ENCODE peak calls at places on chromosomes 11 and 22, in six cellular contexts. B is tibial artery, K is left ventricle myocardium inferior, D is cardiac muscle cell, P is neural progenitor cell, F is uterus. W is an unnamed sample.
A peak's percentile ranks its signal among the peaks of the same experiment; 100 is the strongest.

GRCh38 chr11:34756591-34756990 is 135.7 kb downstream of the EHF start:
- DNase-seq in P (no peak), D (no peak), B (no peak), K (no peak), F (no peak), W (no peak)

GRCh38 chr11:95514386-95515145 is 275.0 kb downstream of the FAM76B start:
- DNase-seq in B (no peak), K (no peak), P (no peak), F (no peak), D (no peak), W (no peak)

GRCh38 chr22:43883012-43883661 is 8.7 kb downstream of the PNPLA5 start:
- DNase-seq in K (no peak), B (no peak), F (no peak), P (peak; percentile 90), D (peak; percentile 90), W (no peak)

GRCh38 chr22:25472382-25472781 is 92.1 kb upstream of the GRK3 start:
- DNase-seq in K (no peak), B (no peak), F (no peak), P (no peak), D (no peak), W (no peak)

GRCh38 chr11:101346591-101346990 is 217.0 kb upstream of the PGR start:
- DNase-seq in F (no peak), B (no peak), D (no peak), P (no peak), K (no peak), W (no peak)

GRCh38 chr22:37739611-37740049 is 42.8 kb downstream of the TRIOBP start:
- DNase-seq in P (no peak), F (peak; percentile 47), B (peak; percentile 44), K (peak; percentile 45), D (no peak), W (no peak)

GRCh38 chr22:29187831-29188230 is 17.9 kb upstream of the EMID1 start:
- DNase-seq in B (no peak), K (no peak), P (no peak), D (no peak), F (no peak), W (no peak)

GRCh38 chr11:131246589-131247164 is 123.7 kb upstream of the NTM start:
- DNase-seq in D (peak; percentile 80), F (no peak), B (peak; percentile 28), P (peak; percentile 81), K (peak; percentile 39), W (peak; percentile 70)

GRCh38 chr11:68643576-68643975 is 40.8 kb upstream of the GAL start:
- DNase-seq in D (no peak), P (no peak), B (no peak), F (no peak), K (no peak), W (no peak)

GRCh38 chr22:33648478-33648877 is 271.8 kb downstream of the LARGE1 start:
- DNase-seq in K (no peak), F (no peak), P (no peak), B (no peak), D (no peak), W (no peak)

GRCh38 chr11:115345840-115346239 is 158.4 kb downstream of the CADM1 start:
- DNase-seq in K (no peak), D (no peak), B (no peak), P (no peak), F (no peak), W (no peak)
- H3K27ac ChIP-seq in K (no peak overlapping the region), D (no peak overlapping the region), B (no peak overlapping the region), P (no peak overlapping the region), F (no peak overlapping the region), W (no peak overlapping the region)

GRCh38 chr11:3830088-3830487 is 10.7 kb downstream of the RHOG start:
- DNase-seq in K (no peak), B (no peak), F (no peak), P (no peak), D (no peak), W (no peak)
- H3K27ac ChIP-seq in K (no peak overlapping the region), B (no peak overlapping the region), F (no peak overlapping the region), P (no peak overlapping the region), D (no peak overlapping the region), W (no peak overlapping the region)

DNA sequence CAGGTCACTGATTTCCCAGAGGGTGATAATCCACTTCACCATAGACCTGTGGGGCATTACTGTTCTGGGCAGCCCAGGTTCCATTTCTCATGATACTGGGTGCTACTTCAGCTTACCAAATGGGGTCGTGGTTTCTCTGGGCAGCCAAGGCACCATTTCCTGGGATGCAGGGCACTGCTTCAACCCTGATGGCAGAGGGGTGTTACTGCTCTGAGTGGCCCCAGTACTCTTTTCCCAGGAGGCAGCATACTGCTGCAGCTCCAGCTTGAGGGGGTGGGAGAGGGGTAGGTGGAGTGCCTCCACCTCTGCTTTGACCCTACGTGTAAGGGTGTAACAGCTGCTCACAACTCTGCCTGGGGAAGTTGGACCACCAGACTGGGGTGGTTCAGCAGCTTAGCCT is 51.1 kb downstream of the PRMT3 start:
- DNase-seq in B (no peak), F (no peak), K (no peak), P (no peak), D (no peak), W (no peak)
- H3K27ac ChIP-seq in B (no peak overlapping the region), F (no peak overlapping the region), K (no peak overlapping the region), P (no peak overlapping the region), D (no peak overlapping the region), W (no peak overlapping the region)

GRCh38 chr22:35842519-35842913 is 124.8 kb downstream of the APOL5 start:
- DNase-seq in P (no peak), D (no peak), B (no peak), F (no peak), K (no peak), W (no peak)
- H3K27ac ChIP-seq in P (no peak overlapping the region), D (peak overlapping the region; percentile 79), B (no peak overlapping the region), F (no peak overlapping the region), K (peak overlapping the region; percentile 88), W (no peak overlapping the region)

DNA sequence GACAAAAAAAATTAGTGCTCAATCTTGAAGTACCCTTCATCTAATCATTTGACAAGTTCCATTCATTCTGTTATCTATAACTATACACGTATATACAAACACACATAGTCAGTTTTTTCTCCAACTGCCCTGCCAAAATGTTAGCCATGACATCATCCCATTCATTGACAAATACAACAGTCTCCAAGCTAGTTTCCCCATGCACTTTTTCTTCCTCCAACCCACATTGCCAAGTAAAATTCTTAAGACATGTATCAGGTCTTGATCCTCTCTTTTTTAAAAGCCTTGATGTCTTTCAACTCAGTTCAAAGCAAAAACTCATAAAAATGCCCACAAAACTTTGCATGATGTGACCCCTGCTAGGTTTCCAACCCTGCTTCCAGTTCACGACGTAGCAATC is 58.1 kb downstream of the DDI1 start:
- DNase-seq in P (no peak), F (no peak), K (no peak), B (no peak), D (no peak), W (no peak)
- H3K27ac ChIP-seq in P (no peak overlapping the region), F (no peak overlapping the region), K (no peak overlapping the region), B (no peak overlapping the region), D (no peak overlapping the region), W (no peak overlapping the region)

DNA sequence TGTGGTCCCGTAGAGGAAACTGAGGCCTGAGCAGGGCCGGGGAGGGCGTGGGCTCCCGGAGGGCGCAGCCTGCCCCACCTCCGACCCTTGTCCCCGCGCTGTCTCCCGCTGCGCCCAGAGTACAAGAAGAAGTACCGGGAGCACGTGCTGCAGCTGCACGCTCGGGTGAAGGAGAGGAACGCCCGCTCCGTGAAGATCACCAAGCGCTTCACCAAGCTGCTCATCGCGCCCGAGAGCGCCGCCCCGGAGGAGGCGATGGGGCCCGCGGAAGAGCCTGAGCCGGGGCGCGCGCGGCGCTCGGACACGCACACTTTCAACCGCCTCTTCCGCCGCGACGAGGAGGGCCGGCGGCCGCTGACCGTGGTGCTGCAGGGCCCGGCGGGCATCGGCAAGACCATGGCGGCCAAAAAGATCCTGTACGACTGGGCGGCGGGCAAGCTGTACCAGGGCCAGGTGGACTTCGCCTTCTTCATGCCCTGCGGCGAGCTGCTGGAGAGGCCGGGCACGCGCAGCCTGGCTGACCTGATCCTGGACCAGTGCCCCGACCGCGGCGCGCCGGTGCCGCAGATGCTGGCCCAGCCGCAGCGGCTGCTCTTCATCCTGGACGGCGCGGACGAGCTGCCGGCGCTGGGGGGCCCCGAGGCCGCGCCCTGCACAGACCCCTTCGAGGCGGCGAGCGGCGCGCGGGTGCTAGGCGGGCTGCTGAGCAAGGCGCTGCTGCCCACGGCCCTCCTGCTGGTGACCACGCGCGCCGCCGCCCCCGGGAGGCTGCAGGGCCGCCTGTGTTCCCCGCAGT is 2.0 kb downstream of the NLRP6 start:
- DNase-seq in P (no peak), B (no peak), D (peak; percentile 64), K (no peak), F (peak; percentile 9), W (no peak)
- H3K27ac ChIP-seq in P (no peak overlapping the region), B (no peak overlapping the region), D (no peak overlapping the region), K (no peak overlapping the region), F (no peak overlapping the region), W (no peak overlapping the region)

W was measured in caudate nucleus.